ENCODE peak calls at places on chromosomes 16 and 17, in four cellular contexts. One of them, this sample, is unnamed.
A peak's percentile ranks its signal among the peaks of the same experiment; 100 is the strongest.

GRCh38 chr17:7577327-7578199 is 1.9 kb upstream of the CD68 start:
- DNase-seq in colonic mucosa: no peak
- DNase-seq in cardiac muscle cell: no peak
- DNase-seq in heart right ventricle: no peak
- DNase-seq in this sample: no peak

GRCh38 chr17:58565389-58566311 is 51.2 kb upstream of the MTMR4 start:
- DNase-seq in colonic mucosa: no peak
- DNase-seq in cardiac muscle cell: no peak
- DNase-seq in heart right ventricle: no peak
- DNase-seq in this sample: no peak

GRCh38 chr16:81730090-81731051 is 48.7 kb upstream of the PLCG2 start:
- DNase-seq in colonic mucosa: peak; percentile 93
- DNase-seq in cardiac muscle cell: peak; percentile 90
- DNase-seq in heart right ventricle: peak; percentile 91
- DNase-seq in this sample: peak; percentile 48

GRCh38 chr17:47218896-47219430 is 9.8 kb downstream of the MYL4 start:
- DNase-seq in colonic mucosa: no peak
- DNase-seq in cardiac muscle cell: peak; percentile 92
- DNase-seq in heart right ventricle: no peak
- DNase-seq in this sample: no peak

GRCh38 chr17:64245218-64246145 is 17.6 kb downstream of the TEX2 start:
- DNase-seq in colonic mucosa: no peak
- DNase-seq in cardiac muscle cell: no peak
- DNase-seq in heart right ventricle: no peak
- DNase-seq in this sample: no peak

GRCh38 chr17:71453876-71454422 is 666.9 kb upstream of the SOX9 start:
- DNase-seq in colonic mucosa: no peak
- DNase-seq in cardiac muscle cell: no peak
- DNase-seq in heart right ventricle: no peak
- DNase-seq in this sample: no peak

GRCh38 chr16:19382887-19383816 is 34.5 kb upstream of the TMC5 start:
- DNase-seq in colonic mucosa: no peak
- DNase-seq in cardiac muscle cell: peak; percentile 12
- DNase-seq in heart right ventricle: no peak
- DNase-seq in this sample: no peak

GRCh38 chr16:3092501-3092991 is 6.5 kb downstream of the ZSCAN10 start:
- DNase-seq in colonic mucosa: no peak
- DNase-seq in cardiac muscle cell: no peak
- DNase-seq in heart right ventricle: no peak
- DNase-seq in this sample: no peak

GRCh38 chr17:964881-965280 is 14.7 kb downstream of the NXN start:
- DNase-seq in colonic mucosa: no peak
- DNase-seq in cardiac muscle cell: peak; percentile 59
- DNase-seq in heart right ventricle: no peak
- DNase-seq in this sample: no peak

GRCh38 chr16:67342616-67343015 is 16.0 kb downstream of the LRRC36 start:
- DNase-seq in colonic mucosa: no peak
- DNase-seq in cardiac muscle cell: no peak
- DNase-seq in heart right ventricle: no peak
- DNase-seq in this sample: no peak

GRCh38 chr17:12282056-12282455 is 261.4 kb downstream of the MAP2K4 start:
- DNase-seq in colonic mucosa: no peak
- DNase-seq in cardiac muscle cell: no peak
- DNase-seq in heart right ventricle: no peak
- DNase-seq in this sample: no peak

GRCh38 chr16:18788828-18789514 is 1.2 kb downstream of the RPS15A start:
- DNase-seq in colonic mucosa: peak; percentile 19
- DNase-seq in cardiac muscle cell: no peak
- DNase-seq in heart right ventricle: no peak
- DNase-seq in this sample: no peak

GRCh38 chr16:813204-813915 is 12.8 kb upstream of the GNG13 start:
- DNase-seq in colonic mucosa: no peak
- DNase-seq in cardiac muscle cell: peak; percentile 77
- DNase-seq in heart right ventricle: no peak
- DNase-seq in this sample: no peak

GRCh38 chr17:8631554-8631877 is 991 bp upstream of the MYH10 start:
- DNase-seq in colonic mucosa: no peak
- DNase-seq in cardiac muscle cell: no peak
- DNase-seq in heart right ventricle: no peak
- DNase-seq in this sample: no peak

GRCh38 chr17:49031965-49032928 is 35.1 kb downstream of the IGF2BP1 start:
- DNase-seq in colonic mucosa: peak; percentile 62
- DNase-seq in cardiac muscle cell: peak; percentile 85
- DNase-seq in heart right ventricle: peak; percentile 33
- DNase-seq in this sample: peak; percentile 52

GRCh38 chr17:47713980-47714689 is 18.9 kb upstream of the TBX21 start:
- DNase-seq in colonic mucosa: no peak
- DNase-seq in cardiac muscle cell: no peak
- DNase-seq in heart right ventricle: no peak
- DNase-seq in this sample: no peak

GRCh38 chr16:56985288-56985961 is 3.9 kb upstream of the NLRC5 start:
- DNase-seq in colonic mucosa: peak; percentile 76
- DNase-seq in cardiac muscle cell: no peak
- DNase-seq in heart right ventricle: peak; percentile 65
- DNase-seq in this sample: peak; percentile 47

GRCh38 chr16:67279296-67280089 is at the start of gene PLEKHG4:
- DNase-seq in colonic mucosa: peak; percentile 80
- DNase-seq in cardiac muscle cell: peak; percentile 73
- DNase-seq in heart right ventricle: peak; percentile 53
- DNase-seq in this sample: peak; percentile 77

GRCh38 chr17:65154770-65155589 is 17.8 kb downstream of the RGS9 start:
- DNase-seq in colonic mucosa: no peak
- DNase-seq in cardiac muscle cell: no peak
- DNase-seq in heart right ventricle: no peak
- DNase-seq in this sample: no peak

GRCh38 chr16:31527617-31528287 is at the start of gene AHSP:
- DNase-seq in colonic mucosa: no peak
- DNase-seq in cardiac muscle cell: no peak
- DNase-seq in heart right ventricle: no peak
- DNase-seq in this sample: no peak

GRCh38 chr17:10767237-10767636 is 36.7 kb downstream of the TMEM238L start:
- DNase-seq in colonic mucosa: no peak
- DNase-seq in cardiac muscle cell: no peak
- DNase-seq in heart right ventricle: no peak
- DNase-seq in this sample: no peak

GRCh38 chr16:78251115-78251514 is 151.7 kb downstream of the WWOX start:
- DNase-seq in colonic mucosa: no peak
- DNase-seq in cardiac muscle cell: no peak
- DNase-seq in heart right ventricle: no peak
- DNase-seq in this sample: no peak

GRCh38 chr17:79992657-79993389 is 42.8 kb downstream of the TBC1D16 start:
- DNase-seq in colonic mucosa: no peak
- DNase-seq in cardiac muscle cell: no peak
- DNase-seq in heart right ventricle: no peak
- DNase-seq in this sample: no peak

GRCh38 chr16:58515871-58516767 is 802 bp downstream of the SETD6 start:
- DNase-seq in colonic mucosa: peak; percentile 66
- DNase-seq in cardiac muscle cell: peak; percentile 37
- DNase-seq in heart right ventricle: no peak
- DNase-seq in this sample: peak; percentile 46

GRCh38 chr16:73427177-73427576 is 379.2 kb upstream of the ZFHX3 start:
- DNase-seq in colonic mucosa: no peak
- DNase-seq in cardiac muscle cell: no peak
- DNase-seq in heart right ventricle: no peak
- DNase-seq in this sample: no peak

GRCh38 chr17:73394523-73395450 is 83.0 kb upstream of the CDC42EP4 start:
- DNase-seq in colonic mucosa: no peak
- DNase-seq in cardiac muscle cell: no peak
- DNase-seq in heart right ventricle: no peak
- DNase-seq in this sample: no peak

GRCh38 chr16:66427036-66427446 is at the start of gene BEAN1:
- DNase-seq in colonic mucosa: no peak
- DNase-seq in cardiac muscle cell: peak; percentile 71
- DNase-seq in heart right ventricle: no peak
- DNase-seq in this sample: no peak

GRCh38 chr16:30352488-30353401 is 2.4 kb downstream of the CD2BP2 start:
- DNase-seq in colonic mucosa: no peak
- DNase-seq in cardiac muscle cell: no peak
- DNase-seq in heart right ventricle: no peak
- DNase-seq in this sample: no peak

GRCh38 chr16:30351001-30351441 is 4.1 kb downstream of the CD2BP2 start:
- DNase-seq in colonic mucosa: no peak
- DNase-seq in cardiac muscle cell: no peak
- DNase-seq in heart right ventricle: no peak
- DNase-seq in this sample: no peak

GRCh38 chr16:30350134-30350871 is 4.8 kb downstream of the CD2BP2 start:
- DNase-seq in colonic mucosa: no peak
- DNase-seq in cardiac muscle cell: no peak
- DNase-seq in heart right ventricle: no peak
- DNase-seq in this sample: no peak

GRCh38 chr16:30353438-30354129 is 1.5 kb downstream of the CD2BP2 start:
- DNase-seq in colonic mucosa: no peak
- DNase-seq in cardiac muscle cell: no peak
- DNase-seq in heart right ventricle: no peak
- DNase-seq in this sample: no peak

DNA sequence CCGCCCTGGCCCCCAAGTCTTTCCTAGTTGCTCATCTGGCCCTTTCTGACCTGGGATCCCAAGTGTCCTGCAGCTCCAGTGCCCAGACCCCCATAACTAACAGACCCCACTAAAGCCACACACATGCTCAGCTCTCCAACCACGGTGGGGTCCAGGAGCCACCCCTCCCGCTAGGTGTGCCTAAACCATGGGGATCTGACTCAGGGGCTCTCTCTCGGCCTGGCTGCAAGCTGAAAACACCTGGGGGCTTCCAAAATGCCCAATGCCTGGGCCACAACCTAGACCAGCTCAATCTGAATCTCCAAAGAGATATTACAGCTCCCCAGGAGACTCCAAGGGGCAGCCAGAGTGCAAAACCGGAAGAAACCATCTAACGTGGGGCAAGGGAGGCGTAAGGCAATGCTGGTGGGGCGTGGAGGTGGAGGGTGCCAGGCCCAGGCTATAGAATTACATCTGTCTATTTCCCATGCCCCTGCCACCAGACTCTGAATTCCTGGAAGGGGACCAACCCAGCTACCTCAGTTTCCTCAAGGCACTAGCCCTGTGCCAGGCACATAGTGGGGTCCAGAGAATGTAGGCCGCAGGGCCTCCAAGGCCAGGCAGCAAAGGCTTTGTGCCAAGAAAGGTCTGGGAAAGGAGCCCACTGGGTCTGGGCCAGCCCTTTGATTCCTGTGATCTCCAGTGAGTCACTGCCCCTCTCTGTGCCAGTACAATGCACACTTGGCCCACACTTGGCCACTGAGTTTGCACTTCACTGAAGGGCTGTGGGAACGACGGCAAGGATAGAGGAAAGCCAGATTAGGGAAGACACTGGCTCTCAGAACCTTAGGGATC is 3.3 kb downstream of the CD2BP2 start:
- DNase-seq in colonic mucosa: peak; percentile 46
- DNase-seq in cardiac muscle cell: no peak
- DNase-seq in heart right ventricle: peak; percentile 81
- DNase-seq in this sample: no peak
- H3K27ac ChIP-seq in colonic mucosa: no peak overlapping the region
- H3K27ac ChIP-seq in cardiac muscle cell: no peak overlapping the region
- H3K27ac ChIP-seq in heart right ventricle: peak overlapping the region; percentile 55
- H3K27ac ChIP-seq in this sample: no peak overlapping the region

GRCh38 chr17:67577429-67577828 is 140.3 kb upstream of the NOL11 start:
- DNase-seq in colonic mucosa: no peak
- DNase-seq in cardiac muscle cell: no peak
- DNase-seq in heart right ventricle: no peak
- DNase-seq in this sample: no peak

GRCh38 chr17:67575325-67575724 is 142.4 kb upstream of the NOL11 start:
- DNase-seq in colonic mucosa: no peak
- DNase-seq in cardiac muscle cell: no peak
- DNase-seq in heart right ventricle: no peak
- DNase-seq in this sample: no peak

GRCh38 chr17:67574658-67575293 is 143.0 kb upstream of the NOL11 start:
- DNase-seq in colonic mucosa: no peak
- DNase-seq in cardiac muscle cell: no peak
- DNase-seq in heart right ventricle: no peak
- DNase-seq in this sample: no peak

GRCh38 chr17:67576471-67576870 is 141.3 kb upstream of the NOL11 start:
- DNase-seq in colonic mucosa: no peak
- DNase-seq in cardiac muscle cell: no peak
- DNase-seq in heart right ventricle: no peak
- DNase-seq in this sample: no peak

DNA sequence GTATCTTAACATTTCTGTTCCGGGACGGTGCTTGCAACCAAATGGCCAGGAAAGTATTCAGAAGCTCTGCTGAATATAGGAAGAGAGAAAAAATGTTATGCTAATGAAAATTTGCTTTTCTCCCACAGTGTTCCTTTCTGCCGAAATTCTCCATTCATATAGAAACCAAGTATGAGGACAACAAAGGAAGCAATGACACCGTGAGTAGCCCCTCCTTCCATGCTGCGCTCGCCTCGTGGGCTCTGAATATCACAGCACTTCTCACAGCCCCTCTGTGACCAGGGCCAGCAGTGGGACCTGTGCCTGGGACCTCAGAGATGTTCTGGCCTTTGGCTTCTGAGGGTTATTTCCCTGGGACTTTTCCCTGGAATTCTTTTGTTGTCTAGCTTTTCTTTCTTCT is 139.7 kb upstream of the NOL11 start:
- DNase-seq in colonic mucosa: no peak
- DNase-seq in cardiac muscle cell: no peak
- DNase-seq in heart right ventricle: no peak
- DNase-seq in this sample: no peak
- H3K27ac ChIP-seq in colonic mucosa: no peak overlapping the region
- H3K27ac ChIP-seq in cardiac muscle cell: no peak overlapping the region
- H3K27ac ChIP-seq in heart right ventricle: no peak overlapping the region
- H3K27ac ChIP-seq in this sample: no peak overlapping the region

DNA sequence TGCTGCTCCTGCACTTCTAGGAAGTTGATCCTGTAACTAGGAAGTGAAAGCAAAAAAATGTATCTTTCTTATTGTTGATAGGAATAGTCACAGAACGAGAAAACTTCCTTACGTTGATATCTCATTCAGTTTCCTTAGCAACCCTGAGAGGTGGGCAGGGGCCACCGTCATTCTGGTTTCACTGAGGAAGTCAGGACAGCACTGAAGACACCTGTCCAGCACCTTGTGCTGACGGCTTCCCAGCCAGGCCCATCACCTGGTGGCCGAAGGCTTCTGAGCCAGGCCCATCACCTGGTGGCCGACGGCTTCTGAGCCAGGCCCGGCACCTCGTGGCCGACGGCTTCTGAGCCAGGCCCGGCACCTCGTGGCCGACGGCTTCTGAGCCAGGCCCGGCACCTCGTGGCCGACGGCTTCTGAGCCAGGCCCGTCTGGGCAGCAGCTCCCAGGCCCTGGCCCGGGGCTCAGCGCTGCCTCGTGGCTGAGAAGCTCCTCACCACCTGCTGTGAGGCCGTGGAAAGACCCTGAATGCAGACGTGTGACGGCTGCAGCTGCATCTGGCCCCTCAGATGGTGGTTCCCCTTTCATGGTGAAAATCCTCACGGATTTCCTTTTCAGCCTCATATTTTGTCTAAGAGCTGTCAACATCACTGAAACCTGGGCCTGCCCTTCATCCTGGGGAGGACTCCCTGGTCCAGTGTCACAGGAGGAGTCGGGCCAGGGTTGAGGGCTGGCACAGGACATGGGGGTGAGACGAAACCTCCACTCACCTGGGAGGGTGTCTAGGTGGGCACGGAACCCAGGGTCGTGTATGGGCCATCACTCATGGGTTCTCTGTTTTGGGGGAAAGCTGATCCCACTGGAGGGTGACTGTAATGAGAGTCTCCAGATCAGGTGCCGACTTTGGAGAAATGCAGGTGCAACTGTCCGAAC is 33.0 kb upstream of the ZNF750 start:
- DNase-seq in colonic mucosa: no peak
- DNase-seq in cardiac muscle cell: no peak
- DNase-seq in heart right ventricle: no peak
- DNase-seq in this sample: no peak
- H3K27ac ChIP-seq in colonic mucosa: no peak overlapping the region
- H3K27ac ChIP-seq in cardiac muscle cell: no peak overlapping the region
- H3K27ac ChIP-seq in heart right ventricle: peak overlapping the region; percentile 44
- H3K27ac ChIP-seq in this sample: no peak overlapping the region

GRCh38 chr16:23900480-23901177 is 64.8 kb downstream of the PRKCB start:
- DNase-seq in colonic mucosa: no peak
- DNase-seq in cardiac muscle cell: no peak
- DNase-seq in heart right ventricle: no peak
- DNase-seq in this sample: no peak
- H3K27ac ChIP-seq in colonic mucosa: no peak overlapping the region
- H3K27ac ChIP-seq in cardiac muscle cell: no peak overlapping the region
- H3K27ac ChIP-seq in heart right ventricle: no peak overlapping the region
- H3K27ac ChIP-seq in this sample: peak overlapping the region; percentile 33